ENCODE peak calls at places on chromosomes 2 and 18, in ten cellular contexts. X, W, K, A, T, C, Y, E, M and D are unnamed samples.

GRCh38 chr2:7588295-7588694 is 671.1 kb downstream of the RNF144A start:
- DNase-seq in A (no peak), W (no peak), M (no peak), E (peak; percentile 36), Y (no peak), C (no peak), X (no peak), K (peak; percentile 3), T (no peak), D (no peak)

GRCh38 chr2:9018534-9018933 is 15.1 kb upstream of the MBOAT2 start:
- DNase-seq in T (no peak), M (no peak), E (no peak), A (no peak), K (no peak), Y (no peak), C (no peak), W (no peak), X (no peak), D (no peak)

GRCh38 chr2:160652236-160652635 is 158.6 kb upstream of the RBMS1 start:
- DNase-seq in M (no peak), X (no peak), Y (peak; percentile 50), T (no peak), E (no peak), W (no peak), C (no peak), K (peak; percentile 31), A (peak; percentile 58), D (no peak)

GRCh38 chr2:27796991-27797752 is 25.7 kb downstream of the MRPL33 start:
- DNase-seq in Y (no peak), W (no peak), K (no peak), E (no peak), C (no peak), X (no peak), T (no peak), A (no peak), M (peak; percentile 23), D (no peak)

GRCh38 chr18:9417081-9417841 is 58.1 kb upstream of the RALBP1 start:
- DNase-seq in T (no peak), K (peak; percentile 75), E (no peak), C (peak; percentile 67), W (no peak), M (no peak), A (peak; percentile 60), Y (no peak), X (peak; percentile 20), D (peak; percentile 27)

GRCh38 chr2:11588228-11589110 is 54.6 kb downstream of the GREB1 start:
- DNase-seq in X (no peak), A (no peak), C (no peak), Y (no peak), W (no peak), K (no peak), T (no peak), M (no peak), E (no peak), D (no peak)

GRCh38 chr2:118386636-118387302 is 298.5 kb downstream of the INSIG2 start:
- DNase-seq in X (no peak), T (peak; percentile 25), A (no peak), Y (no peak), E (no peak), W (peak; percentile 68), C (no peak), K (peak; percentile 94), M (no peak), D (no peak)

GRCh38 chr2:191686079-191686478 is 8.1 kb downstream of the NABP1 start:
- DNase-seq in Y (no peak), X (no peak), C (no peak), K (no peak), M (no peak), T (no peak), E (no peak), A (no peak), W (no peak), D (no peak)

GRCh38 chr18:68262697-68263293 is 452.1 kb downstream of the TMX3 start:
- DNase-seq in C (no peak), K (peak; percentile 78), W (no peak), T (peak; percentile 54), Y (no peak), X (no peak), M (no peak), A (no peak), E (peak; percentile 4), D (no peak)

GRCh38 chr2:162182395-162182794 is 30.3 kb upstream of the GCG start:
- DNase-seq in K (no peak), M (no peak), W (no peak), Y (no peak), E (no peak), T (no peak), A (no peak), X (no peak), C (no peak), D (no peak)